ENCODE peak calls at places on chromosomes 7 and 10, in nine cellular contexts. One of them, this sample, is unnamed.

GRCh38 chr10:2920638-2921037 is 146.7 kb upstream of the PFKP start:
- DNase-seq in body of pancreas: no peak
- DNase-seq in left ventricle myocardium inferior: no peak
- DNase-seq in fibroblast of mammary gland: no peak
- DNase-seq in coronary artery: no peak
- DNase-seq in uterus: no peak
- DNase-seq in neural progenitor cell: no peak
- DNase-seq in fibroblast of pulmonary artery: no peak
- DNase-seq in IMR-90: no peak
- DNase-seq in this sample: no peak

GRCh38 chr7:131249003-131249402 is 78.7 kb upstream of the MKLN1 start:
- DNase-seq in left ventricle myocardium inferior: peak
- DNase-seq in IMR-90: peak
- DNase-seq in uterus: peak
- DNase-seq in body of pancreas: peak
- DNase-seq in neural progenitor cell: no peak
- DNase-seq in fibroblast of pulmonary artery: peak
- DNase-seq in fibroblast of mammary gland: peak
- DNase-seq in coronary artery: peak
- DNase-seq in this sample: no peak

GRCh38 chr10:13803566-13804554 is 217.1 kb downstream of the PRPF18 start:
- DNase-seq in body of pancreas: no peak
- DNase-seq in fibroblast of pulmonary artery: peak
- DNase-seq in fibroblast of mammary gland: no peak
- DNase-seq in IMR-90: peak
- DNase-seq in neural progenitor cell: no peak
- DNase-seq in uterus: no peak
- DNase-seq in left ventricle myocardium inferior: no peak
- DNase-seq in coronary artery: no peak
- DNase-seq in this sample: no peak

GRCh38 chr7:148135106-148135505 is 455.5 kb upstream of the C7orf33 start:
- DNase-seq in uterus: no peak
- DNase-seq in body of pancreas: no peak
- DNase-seq in coronary artery: no peak
- DNase-seq in left ventricle myocardium inferior: no peak
- DNase-seq in IMR-90: no peak
- DNase-seq in fibroblast of pulmonary artery: peak
- DNase-seq in neural progenitor cell: no peak
- DNase-seq in fibroblast of mammary gland: peak
- DNase-seq in this sample: no peak

GRCh38 chr10:52004342-52004949 is 305.1 kb upstream of the CSTF2T start:
- DNase-seq in uterus: no peak
- DNase-seq in coronary artery: no peak
- DNase-seq in IMR-90: peak
- DNase-seq in fibroblast of mammary gland: peak
- DNase-seq in fibroblast of pulmonary artery: peak
- DNase-seq in body of pancreas: no peak
- DNase-seq in neural progenitor cell: peak
- DNase-seq in left ventricle myocardium inferior: no peak
- DNase-seq in this sample: no peak

GRCh38 chr7:112143567-112143966 is 62.6 kb downstream of the DOCK4 start:
- DNase-seq in left ventricle myocardium inferior: peak
- DNase-seq in body of pancreas: no peak
- DNase-seq in neural progenitor cell: no peak
- DNase-seq in IMR-90: peak
- DNase-seq in uterus: no peak
- DNase-seq in coronary artery: no peak
- DNase-seq in fibroblast of mammary gland: peak
- DNase-seq in fibroblast of pulmonary artery: peak
- DNase-seq in this sample: no peak

GRCh38 chr7:48636391-48637015 is 287.8 kb upstream of the CDC14C start:
- DNase-seq in fibroblast of pulmonary artery: no peak
- DNase-seq in uterus: no peak
- DNase-seq in coronary artery: no peak
- DNase-seq in left ventricle myocardium inferior: peak
- DNase-seq in IMR-90: no peak
- DNase-seq in body of pancreas: no peak
- DNase-seq in fibroblast of mammary gland: no peak
- DNase-seq in neural progenitor cell: no peak
- DNase-seq in this sample: no peak

GRCh38 chr7:569996-570800 is 50.6 kb upstream of the PDGFA start:
- DNase-seq in body of pancreas: no peak
- DNase-seq in uterus: no peak
- DNase-seq in coronary artery: no peak
- DNase-seq in fibroblast of pulmonary artery: no peak
- DNase-seq in left ventricle myocardium inferior: no peak
- DNase-seq in IMR-90: no peak
- DNase-seq in neural progenitor cell: no peak
- DNase-seq in fibroblast of mammary gland: no peak
- DNase-seq in this sample: no peak

GRCh38 chr10:49119746-49120145 is 4.4 kb upstream of the VSTM4 start:
- DNase-seq in left ventricle myocardium inferior: no peak
- DNase-seq in IMR-90: peak
- DNase-seq in coronary artery: no peak
- DNase-seq in fibroblast of pulmonary artery: no peak
- DNase-seq in body of pancreas: no peak
- DNase-seq in fibroblast of mammary gland: no peak
- DNase-seq in uterus: no peak
- DNase-seq in neural progenitor cell: no peak
- DNase-seq in this sample: no peak

GRCh38 chr10:15871823-15872222 is 11.5 kb upstream of the MINDY3 start:
- DNase-seq in coronary artery: no peak
- DNase-seq in fibroblast of mammary gland: no peak
- DNase-seq in uterus: no peak
- DNase-seq in left ventricle myocardium inferior: no peak
- DNase-seq in neural progenitor cell: no peak
- DNase-seq in IMR-90: no peak
- DNase-seq in fibroblast of pulmonary artery: no peak
- DNase-seq in body of pancreas: no peak
- DNase-seq in this sample: no peak

GRCh38 chr10:60781678-60782077 is 3.4 kb downstream of the CDK1 start:
- DNase-seq in uterus: no peak
- DNase-seq in neural progenitor cell: no peak
- DNase-seq in fibroblast of pulmonary artery: no peak
- DNase-seq in left ventricle myocardium inferior: no peak
- DNase-seq in coronary artery: no peak
- DNase-seq in fibroblast of mammary gland: no peak
- DNase-seq in body of pancreas: no peak
- DNase-seq in IMR-90: no peak
- DNase-seq in this sample: no peak

GRCh38 chr10:95234951-95235350 is 40.9 kb downstream of the ACSM6 start:
- DNase-seq in body of pancreas: no peak
- DNase-seq in fibroblast of pulmonary artery: no peak
- DNase-seq in neural progenitor cell: no peak
- DNase-seq in left ventricle myocardium inferior: no peak
- DNase-seq in coronary artery: no peak
- DNase-seq in IMR-90: no peak
- DNase-seq in uterus: no peak
- DNase-seq in fibroblast of mammary gland: no peak
- DNase-seq in this sample: no peak

GRCh38 chr10:49177391-49178355 is 10.5 kb downstream of the TMEM273 start:
- DNase-seq in neural progenitor cell: no peak
- DNase-seq in fibroblast of pulmonary artery: peak
- DNase-seq in uterus: no peak
- DNase-seq in body of pancreas: no peak
- DNase-seq in IMR-90: peak
- DNase-seq in coronary artery: no peak
- DNase-seq in fibroblast of mammary gland: peak
- DNase-seq in left ventricle myocardium inferior: peak
- DNase-seq in this sample: no peak

GRCh38 chr10:118951218-118951617 is 78.3 kb upstream of the NANOS1 start:
- DNase-seq in fibroblast of pulmonary artery: no peak
- DNase-seq in neural progenitor cell: no peak
- DNase-seq in fibroblast of mammary gland: no peak
- DNase-seq in left ventricle myocardium inferior: no peak
- DNase-seq in uterus: no peak
- DNase-seq in body of pancreas: no peak
- DNase-seq in IMR-90: no peak
- DNase-seq in coronary artery: no peak
- DNase-seq in this sample: no peak

GRCh38 chr10:89283174-89283987 is 18.5 kb upstream of the IFIT2 start:
- DNase-seq in fibroblast of pulmonary artery: no peak
- DNase-seq in IMR-90: peak
- DNase-seq in neural progenitor cell: no peak
- DNase-seq in fibroblast of mammary gland: peak
- DNase-seq in body of pancreas: no peak
- DNase-seq in coronary artery: no peak
- DNase-seq in left ventricle myocardium inferior: no peak
- DNase-seq in uterus: no peak
- DNase-seq in this sample: no peak

DNA sequence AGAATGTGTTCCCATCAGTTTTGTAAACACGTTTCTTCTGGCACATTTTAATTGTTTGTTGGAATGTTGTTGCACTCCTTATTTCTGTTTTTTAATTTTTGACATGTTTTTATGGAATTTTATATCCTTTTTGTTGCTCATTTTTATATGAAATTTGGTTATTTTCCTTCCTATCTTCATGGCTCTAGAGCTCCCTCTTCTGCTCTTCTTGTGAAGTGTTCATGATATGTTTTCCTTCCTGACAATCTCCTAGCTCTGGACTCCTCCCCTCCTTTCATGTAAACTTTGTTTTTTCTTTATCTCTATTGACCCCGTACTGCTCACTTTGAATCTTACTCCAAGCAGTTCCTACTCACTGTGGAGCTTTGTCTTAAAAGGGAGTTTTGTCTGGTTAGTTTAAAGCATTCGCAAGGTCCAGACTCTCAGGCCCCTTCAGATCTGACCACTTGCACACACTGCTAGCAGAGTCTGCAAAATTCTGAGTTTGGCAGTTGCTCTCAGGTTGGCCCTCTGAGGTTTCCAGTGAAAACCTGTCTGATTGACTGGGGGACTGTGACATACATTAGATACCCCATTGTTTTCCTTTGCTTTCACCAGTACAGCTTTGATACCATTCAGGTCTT is 149.4 kb downstream of the XPNPEP1 start:
- DNase-seq in body of pancreas: no peak
- DNase-seq in uterus: no peak
- DNase-seq in coronary artery: no peak
- DNase-seq in fibroblast of mammary gland: peak
- DNase-seq in neural progenitor cell: peak
- DNase-seq in IMR-90: peak
- DNase-seq in fibroblast of pulmonary artery: peak
- DNase-seq in left ventricle myocardium inferior: no peak
- DNase-seq in this sample: no peak
- TF ChIP-seq CTCF in body of pancreas: peak
- TF ChIP-seq CTCF in uterus: peak
- TF ChIP-seq CTCF in coronary artery: no peak
- TF ChIP-seq CTCF in fibroblast of mammary gland: peak
- TF ChIP-seq CTCF in neural progenitor cell: peak
- TF ChIP-seq CTCF in IMR-90: peak
- TF ChIP-seq CTCF in fibroblast of pulmonary artery: peak
- TF ChIP-seq CTCF in left ventricle myocardium inferior: peak
- TF ChIP-seq CTCF in this sample: peak

GRCh38 chr7:100627238-100627549 is 14.2 kb downstream of the TFR2 start:
- DNase-seq in uterus: no peak
- DNase-seq in fibroblast of mammary gland: no peak
- DNase-seq in coronary artery: no peak
- DNase-seq in IMR-90: no peak
- DNase-seq in left ventricle myocardium inferior: no peak
- DNase-seq in fibroblast of pulmonary artery: no peak
- DNase-seq in body of pancreas: no peak
- DNase-seq in neural progenitor cell: no peak
- DNase-seq in this sample: no peak
- H3K4me3 ChIP-seq in uterus: no peak
- H3K4me3 ChIP-seq in fibroblast of mammary gland: no peak
- H3K4me3 ChIP-seq in coronary artery: no peak
- H3K4me3 ChIP-seq in IMR-90: no peak
- H3K4me3 ChIP-seq in left ventricle myocardium inferior: no peak
- H3K4me3 ChIP-seq in fibroblast of pulmonary artery: no peak
- H3K4me3 ChIP-seq in body of pancreas: no peak
- H3K4me3 ChIP-seq in neural progenitor cell: no peak
- H3K4me3 ChIP-seq in this sample: peak

DNA sequence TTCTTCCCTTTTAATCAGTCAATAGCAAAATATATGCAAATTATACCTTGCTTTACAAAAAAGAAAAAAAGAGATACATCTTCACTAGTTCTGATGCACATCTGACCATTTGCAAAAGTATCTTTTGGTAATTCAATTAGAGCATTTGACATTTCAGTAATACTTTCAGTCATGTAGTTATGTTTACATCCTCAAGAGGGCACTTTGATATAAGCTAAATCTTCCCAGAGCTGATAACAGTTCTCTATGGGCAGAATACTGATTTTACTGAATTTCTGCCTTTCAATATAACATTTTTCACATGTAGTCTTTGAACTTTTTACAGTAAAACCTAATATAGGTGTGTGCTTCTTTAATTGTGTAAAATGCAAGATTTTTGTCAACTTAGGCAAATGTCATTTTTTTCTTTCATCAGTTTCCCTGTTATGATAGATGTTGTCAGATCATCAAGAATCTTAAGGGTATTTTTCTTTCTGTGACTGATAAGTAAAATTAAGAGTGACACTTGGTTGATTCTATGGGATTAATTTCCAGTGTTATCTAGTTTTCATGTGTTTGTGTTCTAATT is 703.5 kb upstream of the SEMA3D start:
- DNase-seq in IMR-90: peak
- DNase-seq in fibroblast of pulmonary artery: peak
- DNase-seq in body of pancreas: no peak
- DNase-seq in neural progenitor cell: peak
- DNase-seq in coronary artery: no peak
- DNase-seq in uterus: no peak
- DNase-seq in fibroblast of mammary gland: peak
- DNase-seq in left ventricle myocardium inferior: no peak
- DNase-seq in this sample: no peak
- TF ChIP-seq CTCF in IMR-90: peak
- TF ChIP-seq CTCF in fibroblast of pulmonary artery: peak
- TF ChIP-seq CTCF in body of pancreas: peak
- TF ChIP-seq CTCF in neural progenitor cell: peak
- TF ChIP-seq CTCF in coronary artery: no peak
- TF ChIP-seq CTCF in uterus: no peak
- TF ChIP-seq CTCF in fibroblast of mammary gland: peak
- TF ChIP-seq CTCF in left ventricle myocardium inferior: peak
- TF ChIP-seq CTCF in this sample: peak

DNA sequence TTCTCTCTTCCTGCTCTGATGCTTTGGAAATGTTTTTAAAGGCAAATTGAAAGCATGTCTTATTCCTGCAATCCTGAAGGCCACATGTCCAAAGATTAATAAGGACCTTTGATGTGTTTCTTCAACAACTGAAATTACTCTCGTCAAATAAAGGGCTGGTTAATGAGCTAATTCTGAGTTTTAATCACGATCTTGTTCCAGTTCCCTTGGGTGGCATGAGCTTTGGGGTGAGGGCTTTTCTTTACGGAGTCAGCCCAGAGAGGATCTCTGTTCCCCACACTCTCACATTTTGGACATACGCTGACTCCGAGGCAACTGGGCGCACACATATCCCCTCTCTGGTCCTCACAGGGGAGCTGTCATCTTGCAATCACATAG is 397 bp upstream of the GDF10 start:
- DNase-seq in IMR-90: no peak
- DNase-seq in body of pancreas: no peak
- DNase-seq in fibroblast of mammary gland: no peak
- DNase-seq in left ventricle myocardium inferior: no peak
- DNase-seq in coronary artery: no peak
- DNase-seq in uterus: no peak
- DNase-seq in fibroblast of pulmonary artery: no peak
- DNase-seq in neural progenitor cell: no peak
- DNase-seq in this sample: no peak
- H3K4me3 ChIP-seq in IMR-90: no peak
- H3K4me3 ChIP-seq in body of pancreas: no peak
- H3K4me3 ChIP-seq in fibroblast of mammary gland: no peak
- H3K4me3 ChIP-seq in left ventricle myocardium inferior: peak
- H3K4me3 ChIP-seq in coronary artery: peak
- H3K4me3 ChIP-seq in uterus: no peak
- H3K4me3 ChIP-seq in fibroblast of pulmonary artery: no peak
- H3K4me3 ChIP-seq in neural progenitor cell: peak
- H3K4me3 ChIP-seq in this sample: peak

This sample was measured in Peyer's patch.